ENCODE peak calls at places on chromosomes 6 and 20, in nine cellular contexts. T is cardiac fibroblast; S is astrocyte; U is body of pancreas; Z is thoracic aorta; W is A549; M is CD4-positive, alpha-beta T cell; Y is fibroblast of lung; X is CD8-positive, alpha-beta T cell. E is an unnamed sample.

GRCh38 chr6:26215200-26216014 is 128.2 kb downstream of the HFE start:
- DNase-seq in T (peak), S (no peak), U (no peak), Z (no peak), W (no peak), M (no peak), Y (peak), X (peak), E (no peak)

GRCh38 chr6:170443151-170443662 is 109.9 kb downstream of the PSMB1 start:
- DNase-seq in T (no peak), S (no peak), U (no peak), Z (no peak), W (no peak), M (no peak), Y (no peak), X (no peak), E (no peak)

GRCh38 chr20:35111141-35111888 is 18.7 kb upstream of the TRPC4AP start:
- DNase-seq in T (peak), S (peak), U (no peak), Z (no peak), W (no peak), M (no peak), Y (peak), X (no peak), E (peak)

GRCh38 chr6:130964808-130965604 is 98.0 kb downstream of the EPB41L2 start:
- DNase-seq in T (no peak), S (no peak), U (no peak), Z (no peak), W (no peak), M (no peak), Y (no peak), X (no peak), E (no peak)

GRCh38 chr6:112899541-112899940 is 552.4 kb downstream of the RFPL4B start:
- DNase-seq in T (no peak), S (peak), U (no peak), Z (no peak), W (no peak), M (no peak), Y (no peak), X (no peak), E (no peak)

GRCh38 chr20:22916121-22916842 is 118.8 kb upstream of the SSTR4 start:
- DNase-seq in T (no peak), S (no peak), U (no peak), Z (no peak), W (no peak), M (no peak), Y (no peak), X (no peak), E (no peak)

GRCh38 chr6:113352029-113352801 is 504.9 kb upstream of the MARCKS start:
- DNase-seq in T (peak), S (peak), U (peak), Z (no peak), W (peak), M (no peak), Y (peak), X (no peak), E (no peak)

GRCh38 chr20:50845566-50846211 is 50.8 kb downstream of the BCAS4 start:
- DNase-seq in T (no peak), S (no peak), U (peak), Z (no peak), W (no peak), M (no peak), Y (no peak), X (no peak), E (no peak)

GRCh38 chr6:26003102-26003694 is 40.6 kb downstream of the TRIM38 start:
- DNase-seq in T (peak), S (peak), U (peak), Z (no peak), W (peak), M (peak), Y (peak), X (peak), E (peak)

GRCh38 chr6:22926613-22927348 is 357.4 kb downstream of the HDGFL1 start:
- DNase-seq in T (no peak), S (no peak), U (no peak), Z (no peak), W (no peak), M (no peak), Y (no peak), X (no peak), E (no peak)

GRCh38 chr20:41643504-41643938 is 25.3 kb upstream of the CHD6 start:
- DNase-seq in T (peak), S (peak), U (peak), Z (no peak), W (peak), M (no peak), Y (no peak), X (no peak), E (no peak)

GRCh38 chr6:151196571-151196970 is 43.2 kb upstream of the AKAP12 start:
- DNase-seq in T (peak), S (no peak), U (peak), Z (no peak), W (no peak), M (no peak), Y (peak), X (no peak), E (peak)

DNA sequence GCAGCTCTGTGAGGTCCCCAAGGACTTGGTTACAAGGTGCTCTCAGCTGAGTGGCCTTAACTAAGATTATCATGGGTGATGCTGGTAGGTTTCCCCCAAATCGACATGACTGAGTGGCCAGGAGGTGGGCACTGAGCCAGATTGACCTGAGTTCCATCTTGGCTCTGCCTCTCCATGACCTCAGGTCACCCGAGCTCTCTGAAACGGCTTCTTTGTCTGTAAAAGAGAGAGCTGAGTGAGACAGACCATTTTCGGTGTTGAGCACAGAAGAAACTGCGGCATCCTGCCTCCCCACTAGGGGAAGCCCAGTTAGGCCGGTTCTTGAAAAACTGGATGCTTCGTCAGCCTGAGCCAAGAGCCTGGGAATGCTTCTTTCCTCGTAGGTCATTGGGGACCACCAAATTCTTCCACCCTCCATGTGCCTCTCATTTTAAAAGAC is 14.1 kb upstream of the STX16 start:
- DNase-seq in T (no peak), S (no peak), U (no peak), Z (no peak), W (no peak), M (no peak), Y (no peak), X (no peak), E (no peak)
- TF ChIP-seq CTCF in T (peak), S (peak), U (no peak), Z (no peak), W (no peak), M (no peak), Y (no peak), X (no peak), E (no peak)

GRCh38 chr20:62362991-62363919 is 3.9 kb downstream of the LAMA5 start:
- DNase-seq in T (no peak), S (no peak), U (peak), Z (no peak), W (peak), M (no peak), Y (no peak), X (no peak), E (peak)
- TF ChIP-seq CTCF in T (no peak), S (no peak), U (no peak), Z (no peak), W (peak), M (no peak), Y (no peak), X (no peak), E (no peak)

GRCh38 chr6:31474871-31475286 is 23.1 kb upstream of the MICB start:
- DNase-seq in T (no peak), S (no peak), U (no peak), Z (no peak), W (no peak), M (no peak), Y (no peak), X (peak), E (no peak)
- TF ChIP-seq CTCF in T (peak), S (no peak), U (no peak), Z (no peak), W (no peak), M (peak), Y (peak), X (peak), E (no peak)

GRCh38 chr6:20160541-20161283 is 51.6 kb downstream of the MBOAT1 start:
- DNase-seq in T (no peak), S (no peak), U (no peak), Z (no peak), W (no peak), M (no peak), Y (no peak), X (no peak), E (no peak)

GRCh38 chr6:20158691-20159090 is 53.6 kb downstream of the MBOAT1 start:
- DNase-seq in T (no peak), S (no peak), U (no peak), Z (no peak), W (no peak), M (no peak), Y (no peak), X (no peak), E (no peak)

GRCh38 chr6:20159781-20160540 is 52.3 kb downstream of the MBOAT1 start:
- DNase-seq in T (no peak), S (peak), U (no peak), Z (no peak), W (no peak), M (no peak), Y (no peak), X (no peak), E (no peak)

GRCh38 chr6:20156824-20157223 is 55.4 kb downstream of the MBOAT1 start:
- DNase-seq in T (no peak), S (no peak), U (no peak), Z (no peak), W (no peak), M (no peak), Y (no peak), X (no peak), E (no peak)

GRCh38 chr6:20159098-20159497 is 53.2 kb downstream of the MBOAT1 start:
- DNase-seq in T (no peak), S (no peak), U (no peak), Z (no peak), W (no peak), M (no peak), Y (no peak), X (no peak), E (no peak)
- TF ChIP-seq CTCF in T (no peak), S (no peak), U (no peak), Z (no peak), W (no peak), M (no peak), Y (no peak), X (no peak), E (no peak)

DNA sequence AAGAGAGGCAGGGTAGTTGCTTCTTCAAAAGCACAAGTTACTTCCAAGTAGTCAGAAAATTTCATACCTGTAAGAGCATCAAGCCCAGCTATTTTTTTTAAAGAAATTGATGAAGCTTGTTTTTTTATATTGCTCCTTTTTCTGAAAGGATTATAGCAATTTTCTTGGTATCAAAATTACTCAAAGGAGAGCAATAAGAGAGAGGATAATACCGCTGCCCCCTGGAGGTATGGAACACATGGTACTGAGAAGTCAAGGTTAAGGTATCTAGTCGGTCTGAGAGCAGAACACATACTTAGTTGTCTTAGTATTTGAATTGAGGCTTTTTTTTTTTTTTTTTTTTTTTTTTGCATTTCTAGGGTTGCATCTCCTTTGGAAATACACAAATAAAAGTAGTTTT is 59.4 kb downstream of the ADGRF5 start:
- DNase-seq in T (no peak), S (no peak), U (no peak), Z (no peak), W (no peak), M (no peak), Y (no peak), X (no peak), E (no peak)
- TF ChIP-seq CTCF in T (no peak), S (no peak), U (no peak), Z (no peak), W (no peak), M (no peak), Y (no peak), X (no peak), E (no peak)

DNA sequence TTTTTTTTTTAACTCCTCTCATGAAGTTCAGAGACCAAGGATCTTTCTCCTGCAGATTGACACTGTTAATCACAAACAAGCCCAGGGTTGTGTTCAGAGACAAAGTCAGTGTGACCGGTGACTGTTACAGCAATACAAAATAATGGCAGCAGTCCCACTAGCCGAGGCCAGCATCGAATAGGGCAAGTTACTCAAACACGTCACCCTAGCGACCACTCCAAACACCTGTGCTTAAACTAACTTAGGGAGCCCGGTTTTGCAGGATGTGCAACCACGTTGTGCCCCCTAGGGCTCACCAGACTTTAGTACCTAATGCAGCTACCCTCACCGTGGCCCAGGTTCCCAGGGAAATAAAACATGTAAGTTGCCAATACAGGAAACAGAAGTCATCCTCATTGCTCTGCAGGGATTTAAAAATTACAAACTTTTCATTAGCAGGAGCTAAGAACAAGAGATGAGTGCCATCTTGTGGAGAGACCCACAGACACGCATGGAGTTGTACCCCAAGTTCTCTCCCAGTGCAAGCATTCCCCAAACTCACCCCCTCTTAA is 38.1 kb downstream of the FAM50B start:
- DNase-seq in T (peak), S (no peak), U (no peak), Z (no peak), W (peak), M (no peak), Y (peak), X (no peak), E (peak)
- TF ChIP-seq CTCF in T (peak), S (peak), U (no peak), Z (peak), W (peak), M (no peak), Y (peak), X (no peak), E (no peak)